ENCODE peak calls at places on chromosomes 4 and X, in eight cellular contexts. F, P, G, K, T, C, B and X are unnamed samples.
A peak's percentile ranks its signal among the peaks of the same experiment; 100 is the strongest.

GRCh38 chr4:186243331-186243730 is 16.0 kb downstream of the KLKB1 start:
- DNase-seq in F (no peak), P (no peak), G (no peak), K (no peak), T (no peak), C (no peak), B (no peak), X (no peak)

GRCh38 chr4:122065915-122066314 is 86.2 kb upstream of the BLTP1 start:
- DNase-seq in F (no peak), P (no peak), G (no peak), K (no peak), T (no peak), C (no peak), B (no peak), X (no peak)

GRCh38 chr4:115529126-115529525 is 415.7 kb upstream of the NDST4 start:
- DNase-seq in F (no peak), P (no peak), G (no peak), K (no peak), T (no peak), C (no peak), B (no peak), X (no peak)

GRCh38 chr4:127634181-127634580 is 1.4 kb downstream of the INTU start:
- DNase-seq in F (no peak), P (no peak), G (no peak), K (no peak), T (no peak), C (no peak), B (no peak), X (no peak)

GRCh38 chr4:173415885-173416658 is 17.2 kb upstream of the SCRG1 start:
- DNase-seq in F (no peak), P (no peak), G (peak; percentile 20), K (no peak), T (no peak), C (no peak), B (peak; percentile 45), X (peak; percentile 96)

GRCh38 chrX:38651625-38652601 is 90.6 kb downstream of the TSPAN7 start:
- DNase-seq in F (no peak), P (no peak), G (no peak), K (no peak), T (no peak), C (no peak), B (peak; percentile 44), X (no peak)

GRCh38 chr4:142352682-142353081 is 493.4 kb downstream of the INPP4B start:
- DNase-seq in F (peak; percentile 30), P (no peak), G (no peak), K (no peak), T (no peak), C (no peak), B (no peak), X (no peak)

GRCh38 chrX:102995316-102995715 is 58.2 kb downstream of the RAB40AL start:
- DNase-seq in F (no peak), P (no peak), G (no peak), K (no peak), T (no peak), C (no peak), B (no peak), X (no peak)

GRCh38 chr4:168509786-168510185 is 12.9 kb downstream of the PALLD start:
- DNase-seq in F (no peak), P (no peak), G (no peak), K (no peak), T (no peak), C (no peak), B (no peak), X (peak; percentile 69)

GRCh38 chrX:4263005-4263404 is 549.6 kb upstream of the PRKX start:
- DNase-seq in F (no peak), P (peak; percentile 1), G (no peak), K (no peak), T (no peak), C (no peak), B (no peak), X (no peak)

GRCh38 chrX:118761950-118762725 is 34.7 kb downstream of the IL13RA1 start:
- DNase-seq in F (no peak), P (no peak), G (no peak), K (no peak), T (no peak), C (no peak), B (no peak), X (no peak)

GRCh38 chr4:7132730-7133582 is 59.4 kb upstream of the SORCS2 start:
- DNase-seq in F (no peak), P (no peak), G (no peak), K (no peak), T (no peak), C (no peak), B (no peak), X (no peak)

GRCh38 chr4:12679217-12679616 is 804.9 kb downstream of the RAB28 start:
- DNase-seq in F (no peak), P (no peak), G (no peak), K (no peak), T (peak; percentile 2), C (no peak), B (no peak), X (peak; percentile 17)

GRCh38 chr4:114563536-114564315 is 34.9 kb upstream of the UGT8 start:
- DNase-seq in F (no peak), P (no peak), G (no peak), K (no peak), T (no peak), C (peak; percentile 23), B (no peak), X (peak; percentile 13)

GRCh38 chr4:70704333-70705145 is 16.2 kb downstream of the UTP3 start:
- DNase-seq in F (peak; percentile 81), P (peak; percentile 49), G (peak; percentile 85), K (peak; percentile 69), T (peak; percentile 67), C (no peak), B (peak; percentile 80), X (peak; percentile 72)

GRCh38 chrX:46305431-46305830 is 239.8 kb downstream of the ZNF674 start:
- DNase-seq in F (no peak), P (no peak), G (no peak), K (no peak), T (no peak), C (no peak), B (no peak), X (no peak)

GRCh38 chr4:45102716-45103115 is 376.4 kb upstream of the GNPDA2 start:
- DNase-seq in F (no peak), P (no peak), G (no peak), K (no peak), T (no peak), C (peak; percentile 23), B (no peak), X (no peak)

GRCh38 chr4:122744229-122744628 is 11.7 kb downstream of the BBS12 start:
- DNase-seq in F (no peak), P (no peak), G (no peak), K (no peak), T (peak; percentile 51), C (no peak), B (no peak), X (peak; percentile 76)

GRCh38 chr4:7507381-7507780 is 72.7 kb upstream of the PSAPL1 start:
- DNase-seq in F (no peak), P (no peak), G (no peak), K (no peak), T (no peak), C (no peak), B (no peak), X (no peak)

GRCh38 chr4:149291463-149291862 is 524.2 kb downstream of the IQCM start:
- DNase-seq in F (peak; percentile 13), P (no peak), G (no peak), K (no peak), T (no peak), C (peak; percentile 74), B (no peak), X (peak; percentile 81)

GRCh38 chrX:130261494-130261893 is 7.2 kb downstream of the ZNF280C start:
- DNase-seq in F (no peak), P (no peak), G (no peak), K (no peak), T (no peak), C (no peak), B (no peak), X (no peak)

GRCh38 chrX:155747520-155747919 is 133.6 kb upstream of the VAMP7 start:
- DNase-seq in F (peak; percentile 68), P (no peak), G (no peak), K (no peak), T (no peak), C (no peak), B (peak; percentile 72), X (peak; percentile 72)

GRCh38 chr4:119498520-119498919 is 130.1 kb downstream of the PDE5A start:
- DNase-seq in F (peak; percentile 29), P (no peak), G (peak; percentile 65), K (no peak), T (peak; percentile 38), C (peak; percentile 31), B (no peak), X (no peak)

GRCh38 chr4:40288547-40288946 is 46.6 kb upstream of the CHRNA9 start:
- DNase-seq in F (no peak), P (no peak), G (no peak), K (no peak), T (no peak), C (no peak), B (no peak), X (no peak)

GRCh38 chr4:1043658-1044468 is 32.4 kb downstream of the FGFRL1 start:
- DNase-seq in F (peak; percentile 98), P (peak; percentile 72), G (peak; percentile 97), K (no peak), T (peak; percentile 84), C (peak; percentile 98), B (peak; percentile 84), X (peak; percentile 100)

GRCh38 chrX:114162068-114162735 is 421.7 kb upstream of the HTR2C start:
- DNase-seq in F (no peak), P (no peak), G (no peak), K (peak; percentile 10), T (peak; percentile 0), C (no peak), B (no peak), X (peak; percentile 1)
- TF ChIP-seq CTCF in F (no peak), P (no peak), G (no peak), K (peak; percentile 32), T (peak; percentile 48), C (no peak), B (no peak), X (no peak)

DNA sequence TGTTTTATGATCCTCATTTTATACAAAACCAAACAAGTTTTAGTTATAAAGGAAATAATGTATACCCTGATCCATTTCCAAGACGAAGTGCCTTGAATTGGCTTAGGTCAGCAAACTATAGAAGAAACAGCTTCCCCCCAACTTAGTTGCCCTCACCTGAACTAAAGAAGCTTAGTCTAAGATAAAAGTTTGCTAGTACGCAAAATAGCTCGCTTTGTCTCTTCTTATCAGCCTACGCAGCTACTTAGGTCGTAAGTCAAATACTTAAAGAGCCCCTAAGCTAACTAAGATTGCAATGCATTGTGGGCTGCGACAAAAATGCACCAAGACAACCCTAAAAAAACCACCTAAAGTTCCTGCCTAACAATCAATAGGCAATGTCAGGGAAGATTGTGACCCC is 12.8 kb downstream of the CLNK start:
- DNase-seq in F (no peak), P (no peak), G (no peak), K (no peak), T (no peak), C (no peak), B (no peak), X (no peak)
- TF ChIP-seq CTCF in F (no peak), P (no peak), G (no peak), K (no peak), T (no peak), C (no peak), B (no peak), X (no peak)

GRCh38 chr4:80202190-80202711 is 4.9 kb downstream of the PRDM8 start:
- DNase-seq in F (peak; percentile 77), P (peak; percentile 63), G (peak; percentile 88), K (peak; percentile 77), T (no peak), C (no peak), B (peak; percentile 64), X (no peak)
- TF ChIP-seq CTCF in F (peak; percentile 84), P (peak; percentile 47), G (peak; percentile 84), K (peak; percentile 81), T (no peak), C (peak; percentile 60), B (peak; percentile 57), X (peak; percentile 56)

GRCh38 chr4:15964159-15964558 is 1.2 kb upstream of the FGFBP2 start:
- DNase-seq in F (no peak), P (no peak), G (no peak), K (no peak), T (no peak), C (no peak), B (no peak), X (no peak)
- TF ChIP-seq CTCF in F (no peak), P (peak; percentile 5), G (no peak), K (no peak), T (peak; percentile 28), C (peak; percentile 4), B (no peak), X (no peak)